ENCODE peak calls at places on chromosome 19, in nine cellular contexts. U is fibroblast of pulmonary artery; M is AG04450; Z is CD8-positive, alpha-beta T cell; R is NCI-H1092; E is body of pancreas; Y is iris pigment epithelial cell; X is stimulated activated CD4-positive, alpha-beta T cell treated with anti-CD3 and anti-CD28 coated beads, Interleukin-15, amount 100 ng/mL, for 1 hour; Q is NCI-H2081. F is an unnamed sample.

GRCh38 chr19:40822161-40822560 is 23.2 kb downstream of the EGLN2 start:
- DNase-seq in U (no peak), Q (no peak), Z (no peak), M (no peak), E (no peak), Y (no peak), R (no peak), X (no peak), F (no peak)

GRCh38 chr19:3028305-3029069 is 593 bp downstream of the TLE2 start:
- DNase-seq in M (no peak), X (no peak), Y (no peak), Q (no peak), U (no peak), R (no peak), E (peak), Z (no peak), F (no peak)

GRCh38 chr19:8552810-8553209 is 24.4 kb downstream of the MYO1F start:
- DNase-seq in R (no peak), M (no peak), Z (no peak), Q (peak), X (no peak), U (peak), E (no peak), Y (peak), F (peak)

GRCh38 chr19:29866011-29866410 is 54.2 kb downstream of the CCNE1 start:
- DNase-seq in U (no peak), R (no peak), X (no peak), Z (no peak), Y (no peak), M (no peak), E (no peak), Q (no peak), F (no peak)

GRCh38 chr19:35291916-35292315 is at the start of gene MAG:
- DNase-seq in Y (no peak), E (no peak), R (no peak), U (no peak), Q (no peak), Z (no peak), M (no peak), X (no peak), F (no peak)

GRCh38 chr19:5338661-5339469 is 1.7 kb downstream of the PTPRS start:
- DNase-seq in Q (no peak), R (peak), Y (no peak), E (peak), M (no peak), U (no peak), Z (no peak), X (no peak), F (no peak)

GRCh38 chr19:48896191-48896720 is 2.3 kb downstream of the TULP2 start:
- DNase-seq in Q (no peak), M (no peak), U (peak), E (no peak), X (no peak), Z (peak), R (no peak), Y (peak), F (no peak)

GRCh38 chr19:4375620-4376228 is 24.6 kb downstream of the SH3GL1 start:
- DNase-seq in X (no peak), Y (peak), Q (no peak), Z (no peak), U (peak), R (no peak), M (no peak), E (peak), F (no peak)

GRCh38 chr19:55638864-55639359 is 1.9 kb upstream of the ZNF580 start:
- DNase-seq in X (no peak), Y (no peak), M (no peak), U (peak), Q (peak), R (no peak), E (no peak), Z (peak), F (no peak)

GRCh38 chr19:32233885-32234284 is 111.5 kb upstream of the ZNF507 start:
- DNase-seq in E (no peak), Z (no peak), U (no peak), X (no peak), Q (no peak), R (no peak), M (no peak), Y (no peak), F (no peak)

GRCh38 chr19:8585894-8586750 is 8.9 kb upstream of the MYO1F start:
- DNase-seq in Y (peak), X (peak), R (no peak), U (peak), Z (no peak), E (no peak), Q (peak), M (no peak), F (peak)

GRCh38 chr19:2260341-2260751 is 4.1 kb upstream of the JSRP1 start:
- DNase-seq in M (no peak), U (no peak), Y (no peak), E (no peak), Z (no peak), Q (no peak), X (no peak), R (no peak), F (no peak)

GRCh38 chr19:30897034-30897433 is 452.2 kb downstream of the TSHZ3 start:
- DNase-seq in X (no peak), Y (no peak), E (no peak), M (no peak), Z (no peak), Q (no peak), R (no peak), U (no peak), F (no peak)

GRCh38 chr19:17889609-17890214 is 18.0 kb downstream of the SLC5A5 start:
- DNase-seq in Z (no peak), X (no peak), Q (no peak), R (no peak), U (peak), E (peak), Y (peak), M (no peak), F (peak)

GRCh38 chr19:5999693-6000092 is 21.8 kb upstream of the RANBP3 start:
- DNase-seq in U (no peak), X (no peak), Y (no peak), Q (no peak), E (no peak), Z (no peak), M (no peak), R (no peak), F (no peak)

GRCh38 chr19:10289836-10290438 is at the start of gene ICAM5:
- DNase-seq in Q (peak), E (no peak), X (no peak), M (no peak), Z (no peak), Y (no peak), R (no peak), U (no peak), F (no peak)

GRCh38 chr19:57099199-57099661 is 20.6 kb upstream of the USP29 start:
- DNase-seq in X (peak), Y (peak), Q (peak), U (peak), Z (peak), E (peak), R (no peak), M (no peak), F (no peak)

GRCh38 chr19:36686365-36687213 is 823 bp upstream of the ZNF567 start:
- DNase-seq in E (peak), X (no peak), M (no peak), U (peak), Q (peak), Z (no peak), Y (peak), R (peak), F (no peak)

GRCh38 chr19:30784850-30785459 is 412.8 kb downstream of the ZNF536 start:
- DNase-seq in E (peak), Z (peak), X (peak), U (peak), R (no peak), Y (peak), M (no peak), Q (no peak), F (peak)

GRCh38 chr19:11594084-11594483 is 3.2 kb upstream of the ZNF627 start:
- DNase-seq in M (no peak), Z (no peak), R (no peak), Q (no peak), U (no peak), Y (no peak), X (no peak), E (no peak), F (no peak)

F was measured in COLO829.